ENCODE peak calls at places on chromosomes 5 and 9, in seven cellular contexts. C, W, K, U, Y, I and A are unnamed samples. For H3K27me3, the result is how much of the 10 kb centered on the place peaks cover.

GRCh38 chr9:121577201-121577600 is 74.2 kb upstream of the DAB2IP start:
- DNase-seq in W (no peak), I (no peak), K (peak), C (no peak), U (no peak), Y (no peak), A (no peak)

GRCh38 chr9:73655363-73655762 is 503.7 kb downstream of the ANXA1 start:
- DNase-seq in Y (no peak), K (no peak), U (no peak), W (no peak), C (no peak), I (no peak), A (no peak)

GRCh38 chr9:124932355-124932754 is 8.5 kb downstream of the GOLGA1 start:
- DNase-seq in Y (no peak), U (no peak), C (no peak), K (no peak), W (no peak), I (no peak), A (no peak)

GRCh38 chr5:87121315-87122170 is 146.1 kb upstream of the RASA1 start:
- DNase-seq in I (peak), U (peak), W (no peak), K (no peak), Y (peak), C (peak), A (no peak)

GRCh38 chr9:136565075-136565721 is 19.4 kb upstream of the NOTCH1 start:
- DNase-seq in Y (no peak), W (no peak), K (peak), C (no peak), I (no peak), U (peak), A (no peak)

GRCh38 chr5:65508978-65509377 is 27.3 kb upstream of the ADAMTS6 start:
- DNase-seq in W (no peak), C (no peak), K (no peak), I (no peak), Y (no peak), U (peak), A (no peak)

GRCh38 chr5:67190856-67191255 is 5.7 kb downstream of the CD180 start:
- DNase-seq in W (no peak), K (no peak), Y (no peak), I (no peak), C (no peak), U (no peak), A (no peak)

GRCh38 chr5:33362915-33363314 is 77.8 kb upstream of the TARS1 start:
- DNase-seq in I (no peak), U (no peak), W (no peak), Y (no peak), K (no peak), C (peak), A (no peak)

GRCh38 chr9:99595796-99596195 is 225.9 kb upstream of the NR4A3 start:
- DNase-seq in Y (no peak), C (no peak), W (no peak), K (no peak), I (no peak), U (no peak), A (no peak)

GRCh38 chr5:6591671-6592288 is 41.1 kb downstream of the NSUN2 start:
- DNase-seq in C (no peak), U (no peak), K (no peak), W (no peak), I (no peak), Y (peak), A (no peak)

GRCh38 chr9:94665606-94666005 is 26.3 kb upstream of the FBP1 start:
- DNase-seq in U (no peak), C (no peak), W (no peak), K (no peak), I (no peak), Y (no peak), A (no peak)

GRCh38 chr9:92506184-92506857 is 24.0 kb upstream of the ASPN start:
- DNase-seq in K (no peak), U (peak), C (no peak), Y (no peak), W (no peak), I (peak), A (peak)

GRCh38 chr5:71957431-71957934 is 149.8 kb upstream of the MAP1B start:
- DNase-seq in K (no peak), U (no peak), I (no peak), C (no peak), W (no peak), Y (no peak), A (no peak)

GRCh38 chr5:71475788-71476384 is 20.4 kb downstream of the BDP1 start:
- DNase-seq in Y (peak), U (peak), W (peak), K (no peak), C (no peak), I (no peak), A (no peak)

GRCh38 chr5:68652507-68652906 is 437.0 kb downstream of the PIK3R1 start:
- DNase-seq in C (no peak), U (peak), K (no peak), W (no peak), I (no peak), Y (no peak), A (no peak)

GRCh38 chr5:83220331-83220730 is 143.0 kb downstream of the XRCC4 start:
- DNase-seq in K (no peak), U (peak), Y (peak), C (no peak), W (no peak), I (no peak), A (no peak)

GRCh38 chr5:69225859-69226258 is 8.8 kb upstream of the CDK7 start:
- DNase-seq in U (no peak), Y (no peak), I (no peak), K (no peak), W (no peak), C (no peak), A (no peak)

GRCh38 chr9:137028013-137028280 is at the start of gene ABCA2:
- DNase-seq in W (no peak), U (no peak), I (no peak), C (no peak), Y (no peak), K (no peak), A (no peak)

GRCh38 chr5:88889165-88890069 is 6.4 kb upstream of the MEF2C start:
- DNase-seq in W (no peak), C (peak), U (peak), K (peak), I (no peak), Y (no peak), A (peak)

GRCh38 chr9:135644631-135645218 is 5.4 kb upstream of the GLT6D1 start:
- DNase-seq in I (no peak), K (no peak), C (no peak), Y (no peak), U (no peak), W (no peak), A (no peak)

GRCh38 chr5:68587181-68587580 is 371.6 kb downstream of the PIK3R1 start:
- DNase-seq in Y (no peak), W (no peak), C (no peak), U (peak), I (no peak), K (no peak), A (no peak)

GRCh38 chr5:135313405-135313804 is 85.6 kb downstream of the MACROH2A1 start:
- DNase-seq in W (no peak), U (no peak), I (no peak), K (no peak), C (no peak), Y (no peak), A (no peak)

GRCh38 chr5:162067651-162068411 is at the start of gene GABRG2:
- DNase-seq in I (no peak), C (no peak), U (no peak), K (no peak), W (no peak), Y (no peak), A (no peak)

GRCh38 chr9:14058078-14058688 is 255.8 kb downstream of the NFIB start:
- DNase-seq in K (no peak), I (no peak), W (no peak), C (no peak), Y (no peak), U (no peak), A (no peak)

GRCh38 chr5:108557686-108558085 is 175.8 kb upstream of the FBXL17 start:
- DNase-seq in I (no peak), Y (no peak), U (peak), C (no peak), W (no peak), K (no peak), A (no peak)

GRCh38 chr5:145949474-145949873 is 13.1 kb downstream of the SH3RF2 start:
- DNase-seq in W (no peak), C (no peak), K (no peak), I (no peak), U (no peak), Y (no peak), A (no peak)

GRCh38 chr5:76402251-76402879 is 720 bp upstream of the IQGAP2 start:
- DNase-seq in W (peak), I (no peak), U (no peak), Y (peak), C (peak), K (no peak), A (peak)

GRCh38 chr9:94907246-94907936 is 180.9 kb downstream of the AOPEP start:
- DNase-seq in W (no peak), I (no peak), K (no peak), C (peak), U (no peak), Y (no peak), A (no peak)

GRCh38 chr5:128669803-128670202 is 131.8 kb upstream of the FBN2 start:
- DNase-seq in W (no peak), C (no peak), I (peak), Y (no peak), U (no peak), K (no peak), A (no peak)

GRCh38 chr9:3708751-3709150 is 182.9 kb upstream of the RFX3 start:
- DNase-seq in U (peak), C (peak), W (no peak), K (no peak), Y (no peak), I (no peak), A (no peak)

GRCh38 chr9:92740015-92740408 is 24.6 kb downstream of the BICD2 start:
- DNase-seq in Y (no peak), C (no peak), W (no peak), U (peak), K (no peak), I (no peak), A (no peak)

GRCh38 chr5:115735108-115735998 is 81.1 kb downstream of the CDO1 start:
- DNase-seq in C (no peak), Y (no peak), U (no peak), K (no peak), W (peak), I (no peak), A (no peak)

GRCh38 chr5:4196744-4197646 is 601.4 kb downstream of the IRX1 start:
- DNase-seq in Y (no peak), K (no peak), I (no peak), C (no peak), W (no peak), U (no peak), A (no peak)

GRCh38 chr9:71975833-71976232 is 64.4 kb downstream of the C9orf85 start:
- DNase-seq in K (no peak), Y (no peak), I (no peak), C (no peak), U (peak), W (no peak), A (no peak)

GRCh38 chr5:103057208-103058130 is 62.5 kb downstream of the GIN1 start:
- DNase-seq in Y (peak), C (no peak), K (no peak), U (no peak), I (peak), W (no peak), A (no peak)

GRCh38 chr9:78967557-78968212 is 604.1 kb upstream of the TLE4 start:
- DNase-seq in C (no peak), U (no peak), K (no peak), I (no peak), W (no peak), Y (no peak), A (no peak)

GRCh38 chr9:134230942-134231325 is 66.6 kb upstream of the RNU6ATAC start:
- DNase-seq in C (no peak), W (no peak), K (peak), U (no peak), I (no peak), Y (no peak), A (no peak)
- H3K27me3 ChIP-seq in C (under half), W (under half), K (under half), U (under half), I (under half), Y (under half), A (under half)

GRCh38 chr5:77847814-77848290 is 71.7 kb upstream of the TBCA start:
- DNase-seq in C (no peak), Y (no peak), U (no peak), W (peak), I (no peak), K (no peak), A (no peak)
- H3K27me3 ChIP-seq in C (under half), Y (half or more), U (under half), W (half or more), I (under half), K (half or more), A (under half)

GRCh38 chr5:168008555-168008954 is 282.9 kb upstream of the WWC1 start:
- DNase-seq in K (no peak), I (no peak), W (no peak), U (no peak), Y (no peak), C (no peak), A (no peak)

GRCh38 chr5:168006473-168007130 is 284.8 kb upstream of the WWC1 start:
- DNase-seq in I (no peak), U (no peak), Y (no peak), K (no peak), C (no peak), W (no peak), A (no peak)

GRCh38 chr5:168007286-168007685 is 284.2 kb upstream of the WWC1 start:
- DNase-seq in W (no peak), K (no peak), C (no peak), U (no peak), Y (no peak), I (no peak), A (no peak)

GRCh38 chr5:168002116-168002515 is 289.3 kb upstream of the WWC1 start:
- DNase-seq in K (no peak), Y (no peak), I (no peak), U (no peak), W (no peak), C (no peak), A (no peak)

GRCh38 chr5:168005093-168005492 is 286.4 kb upstream of the WWC1 start:
- DNase-seq in Y (no peak), W (no peak), K (no peak), I (no peak), C (no peak), U (peak), A (no peak)
- H3K27me3 ChIP-seq in Y (under half), W (under half), K (under half), I (under half), C (under half), U (under half), A (under half)

DNA sequence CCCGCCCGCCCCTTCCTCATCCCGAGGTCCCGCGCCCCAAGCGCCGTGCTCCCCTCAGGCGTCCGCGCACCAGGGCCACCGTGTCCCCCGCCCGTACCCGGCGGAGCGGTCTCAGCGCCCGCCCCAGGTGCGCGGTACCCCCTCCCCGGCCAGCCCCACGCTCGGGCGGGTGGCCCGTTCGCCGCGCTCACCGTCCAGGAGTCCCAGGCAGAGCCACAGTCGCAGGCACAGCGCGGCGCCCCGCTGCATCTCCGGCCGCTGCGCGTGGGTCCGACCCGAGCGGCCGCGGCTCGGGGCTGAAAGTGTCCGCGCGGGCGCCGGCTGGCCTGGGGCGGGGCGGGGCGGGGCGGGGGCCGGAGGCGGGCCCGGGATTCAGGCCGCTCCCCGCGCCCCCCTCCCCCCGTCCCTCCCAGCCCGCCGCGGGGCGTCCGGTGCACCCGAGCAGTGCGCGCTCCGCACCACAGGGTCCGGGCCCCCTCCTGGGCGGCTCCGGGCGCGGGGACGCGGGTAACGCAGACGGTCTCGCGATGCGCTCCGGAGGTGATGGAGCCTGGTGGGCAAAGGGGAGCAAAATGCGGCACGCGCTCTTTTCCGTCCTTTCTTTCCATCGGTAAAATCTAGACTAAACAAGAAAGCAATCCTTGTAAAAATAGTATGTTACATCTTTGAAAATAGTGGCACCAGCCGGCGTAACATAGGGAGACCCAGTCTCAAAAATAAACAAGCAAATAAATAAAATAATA is at the start of gene FLT4:
- DNase-seq in Y (no peak), C (no peak), I (no peak), W (no peak), U (no peak), K (peak), A (no peak)
- H3K27me3 ChIP-seq in Y (under half), C (under half), I (under half), W (under half), U (half or more), K (half or more), A (half or more)

DNA sequence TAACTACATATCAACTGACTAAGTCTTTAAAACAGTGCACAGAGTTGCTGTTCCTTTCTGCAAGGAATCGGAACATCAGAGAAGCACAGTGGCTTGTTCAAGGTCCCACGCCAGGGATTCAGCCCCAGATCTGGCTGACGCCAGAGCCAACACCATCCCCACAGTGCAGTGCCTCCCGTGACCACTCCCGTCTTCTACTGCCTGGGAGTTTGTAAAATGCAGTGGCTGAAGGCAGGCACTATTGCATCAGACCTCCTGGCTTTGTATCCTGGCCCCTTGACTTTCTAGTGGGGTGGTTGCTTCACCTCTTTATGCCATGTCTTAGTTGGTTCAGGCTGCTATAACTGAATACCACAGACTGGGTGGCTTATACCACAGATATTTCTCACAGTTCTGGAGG is 131.0 kb downstream of the NSG2 start:
- DNase-seq in Y (no peak), I (no peak), C (no peak), W (no peak), U (no peak), K (no peak), A (no peak)
- H3K27me3 ChIP-seq in Y (under half), I (under half), C (under half), W (under half), U (under half), K (under half), A (under half)

DNA sequence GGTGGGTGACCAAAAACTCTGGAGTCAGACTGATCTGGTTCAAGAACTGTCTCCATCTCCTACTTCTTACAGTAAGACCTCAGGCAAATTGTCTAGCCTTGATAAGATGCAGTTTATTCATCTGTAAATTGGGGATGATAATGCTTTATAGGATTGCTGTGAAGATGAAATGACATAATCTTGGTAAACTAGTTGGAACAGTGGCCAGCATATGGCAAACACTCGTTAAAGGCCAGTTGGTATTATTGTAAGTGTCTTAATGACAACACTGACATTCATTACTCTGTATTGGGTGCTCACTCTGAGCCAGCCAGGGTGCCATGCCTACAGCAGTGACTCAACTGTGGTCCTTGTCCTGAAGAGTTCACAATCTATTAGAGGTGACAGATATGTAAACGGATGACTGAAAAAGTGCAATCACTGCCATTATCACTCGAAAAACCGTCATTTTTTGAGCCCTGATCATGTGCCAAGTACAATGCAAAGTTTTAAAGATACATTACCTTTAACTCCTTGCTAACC is 84.9 kb upstream of the HSPA9 start:
- DNase-seq in W (no peak), C (no peak), Y (no peak), I (no peak), K (no peak), U (no peak), A (no peak)
- H3K27me3 ChIP-seq in W (under half), C (under half), Y (under half), I (under half), K (under half), U (under half), A (under half)

GRCh38 chr5:173762930-173763329 is 125.2 kb upstream of the CPEB4 start:
- DNase-seq in K (no peak), W (no peak), U (no peak), I (no peak), C (no peak), Y (peak), A (no peak)
- H3K27me3 ChIP-seq in K (under half), W (under half), U (under half), I (under half), C (under half), Y (under half), A (under half)

DNA sequence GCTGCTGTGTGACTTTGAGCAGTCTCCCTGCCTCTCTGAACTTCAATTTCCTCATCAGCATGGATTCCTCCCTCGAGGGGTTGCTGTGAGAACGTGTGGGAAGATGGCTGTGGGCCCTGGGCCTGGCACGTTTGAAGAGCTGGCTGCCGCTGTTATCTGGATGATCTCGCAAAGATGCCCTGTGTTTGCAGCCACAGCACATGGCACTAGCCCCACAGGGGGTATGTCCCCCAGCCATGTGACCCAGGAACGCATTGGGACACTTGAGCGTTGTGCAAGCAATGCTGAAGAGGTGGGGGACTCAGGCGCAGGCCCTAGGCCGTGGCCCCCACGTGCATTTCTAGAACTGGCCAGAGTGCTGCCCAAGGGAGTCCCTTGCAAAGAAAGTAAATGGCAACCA is 65.2 kb upstream of the NEURL1B start:
- DNase-seq in U (no peak), K (no peak), W (no peak), C (no peak), I (no peak), Y (no peak), A (no peak)
- H3K27me3 ChIP-seq in U (under half), K (under half), W (under half), C (under half), I (under half), Y (under half), A (under half)